ENCODE peak calls at places on chromosomes 7 and 10, in four cellular contexts. B is psoas muscle; R is AG04450; U is CD4-positive, alpha-beta T cell. W is an unnamed sample. For H3K9me3, the result is how much of the 10 kb centered on the place peaks cover.

GRCh38 chr10:79390551-79391229 is 43.4 kb downstream of the PPIF start:
- DNase-seq in B (no peak), R (no peak), U (no peak), W (no peak)

GRCh38 chr7:66961096-66961495 is 34.3 kb downstream of the SBDS start:
- DNase-seq in B (no peak), R (no peak), U (no peak), W (no peak)

GRCh38 chr7:13682626-13683025 is 306.8 kb downstream of the ETV1 start:
- DNase-seq in B (no peak), R (no peak), U (no peak), W (no peak)

GRCh38 chr10:28479366-28479765 is 53.6 kb upstream of the WAC start:
- DNase-seq in B (no peak), R (no peak), U (no peak), W (no peak)

GRCh38 chr7:101945034-101945758 is 127.8 kb downstream of the CUX1 start:
- DNase-seq in B (no peak), R (no peak), U (no peak), W (no peak)

GRCh38 chr10:90734415-90734814 is 123.4 kb downstream of the HTR7 start:
- DNase-seq in B (no peak), R (no peak), U (no peak), W (no peak)

GRCh38 chr10:70677620-70678249 is 5.4 kb downstream of the ADAMTS14 start:
- DNase-seq in B (no peak), R (no peak), U (no peak), W (no peak)

GRCh38 chr10:24721254-24722106 is 2.2 kb downstream of the ARHGAP21 start:
- DNase-seq in B (no peak), R (no peak), U (no peak), W (no peak)

GRCh38 chr10:51389415-51390342 is 309.7 kb downstream of the CSTF2T start:
- DNase-seq in B (peak), R (peak), U (peak), W (peak)

GRCh38 chr7:22627136-22627535 is 99.9 kb upstream of the IL6 start:
- DNase-seq in B (no peak), R (no peak), U (no peak), W (no peak)

GRCh38 chr7:131878777-131879176 is 322.3 kb upstream of the PODXL start:
- DNase-seq in B (no peak), R (no peak), U (no peak), W (no peak)

GRCh38 chr10:86263907-86264306 is 102.7 kb downstream of the GRID1 start:
- DNase-seq in B (no peak), R (no peak), U (no peak), W (no peak)

GRCh38 chr7:55128693-55129394 is 110.0 kb downstream of the EGFR start:
- DNase-seq in B (peak), R (no peak), U (no peak), W (no peak)

GRCh38 chr7:128055668-128056067 is 24.4 kb upstream of the LRRC4 start:
- DNase-seq in B (no peak), R (no peak), U (no peak), W (no peak)

GRCh38 chr7:91582799-91583230 is 297.7 kb downstream of the MTERF1 start:
- DNase-seq in B (no peak), R (no peak), U (no peak), W (no peak)

GRCh38 chr10:62268399-62269076 is at the start of gene RTKN2:
- DNase-seq in B (peak), R (peak), U (peak), W (peak)

GRCh38 chr7:37119296-37119695 is 329.4 kb downstream of the ELMO1 start:
- DNase-seq in B (no peak), R (no peak), U (no peak), W (no peak)

GRCh38 chr10:12344375-12345110 is 4.8 kb upstream of the CAMK1D start:
- DNase-seq in B (no peak), R (no peak), U (no peak), W (no peak)

GRCh38 chr10:60140681-60141632 is 234.6 kb upstream of the CCDC6 start:
- DNase-seq in B (no peak), R (no peak), U (no peak), W (no peak)

GRCh38 chr7:50815138-50815537 is 32.4 kb upstream of the GRB10 start:
- DNase-seq in B (no peak), R (no peak), U (no peak), W (no peak)

GRCh38 chr10:21764790-21765189 is 230.8 kb downstream of the MLLT10 start:
- DNase-seq in B (no peak), R (no peak), U (peak), W (no peak)

GRCh38 chr7:157525501-157525915 is 188.7 kb downstream of the DNAJB6 start:
- DNase-seq in B (no peak), R (no peak), U (no peak), W (no peak)

GRCh38 chr7:151062399-151063211 is 3.2 kb downstream of the SLC4A2 start:
- DNase-seq in B (peak), R (no peak), U (no peak), W (no peak)

GRCh38 chr10:66782776-66783175 is 143.1 kb upstream of the LRRTM3 start:
- DNase-seq in B (no peak), R (no peak), U (no peak), W (no peak)

GRCh38 chr10:59905066-59905734 is 1.2 kb downstream of the CCDC6 start:
- DNase-seq in B (peak), R (no peak), U (no peak), W (no peak)

GRCh38 chr10:24390746-24391145 is 181.8 kb downstream of the KIAA1217 start:
- DNase-seq in B (no peak), R (no peak), U (no peak), W (no peak)

GRCh38 chr7:20222219-20222828 is 5.1 kb upstream of the MACC1 start:
- DNase-seq in B (no peak), R (no peak), U (no peak), W (no peak)

GRCh38 chr10:4391683-4392082 is 434.3 kb upstream of the AKR1E2 start:
- DNase-seq in B (peak), R (no peak), U (no peak), W (no peak)

GRCh38 chr7:1848911-1849311 is 178.8 kb downstream of the ELFN1 start:
- DNase-seq in B (peak), R (no peak), U (no peak), W (peak)

GRCh38 chr10:117542706-117543244 is at the start of gene EMX2:
- DNase-seq in B (no peak), R (no peak), U (no peak), W (no peak)

GRCh38 chr10:118003146-118003545 is 43.6 kb downstream of the RAB11FIP2 start:
- DNase-seq in B (no peak), R (no peak), U (no peak), W (no peak)

GRCh38 chr10:28838908-28839307 is 161.6 kb downstream of the BAMBI start:
- DNase-seq in B (no peak), R (no peak), U (no peak), W (no peak)

GRCh38 chr10:49083256-49083655 is 32.1 kb downstream of the VSTM4 start:
- DNase-seq in B (no peak), R (no peak), U (no peak), W (no peak)

GRCh38 chr7:94003446-94004023 is 620 bp downstream of the BET1 start:
- DNase-seq in B (no peak), R (no peak), U (no peak), W (no peak)

GRCh38 chr10:470339-471003 is 219.0 kb downstream of the DIP2C start:
- DNase-seq in B (no peak), R (no peak), U (peak), W (peak)

GRCh38 chr10:15345450-15345849 is 25.6 kb downstream of the FAM171A1 start:
- DNase-seq in B (no peak), R (no peak), U (no peak), W (no peak)

GRCh38 chr10:1715821-1716220 is 21.5 kb downstream of the ADARB2 start:
- DNase-seq in B (no peak), R (no peak), U (no peak), W (no peak)

GRCh38 chr10:114879093-114879492 is 57.5 kb downstream of the FHIP2A start:
- DNase-seq in B (no peak), R (no peak), U (no peak), W (no peak)

GRCh38 chr10:4698075-4698474 is 127.9 kb upstream of the AKR1E2 start:
- DNase-seq in B (no peak), R (no peak), U (no peak), W (no peak)

GRCh38 chr10:120580651-120581259 is 123.7 kb downstream of the PLPP4 start:
- DNase-seq in B (no peak), R (no peak), U (no peak), W (no peak)

GRCh38 chr7:158525648-158526484 is 61.8 kb downstream of the PTPRN2 start:
- DNase-seq in B (no peak), R (no peak), U (no peak), W (no peak)
- H3K9me3 ChIP-seq in B (under half), R (half or more), U (under half), W (under half)

DNA sequence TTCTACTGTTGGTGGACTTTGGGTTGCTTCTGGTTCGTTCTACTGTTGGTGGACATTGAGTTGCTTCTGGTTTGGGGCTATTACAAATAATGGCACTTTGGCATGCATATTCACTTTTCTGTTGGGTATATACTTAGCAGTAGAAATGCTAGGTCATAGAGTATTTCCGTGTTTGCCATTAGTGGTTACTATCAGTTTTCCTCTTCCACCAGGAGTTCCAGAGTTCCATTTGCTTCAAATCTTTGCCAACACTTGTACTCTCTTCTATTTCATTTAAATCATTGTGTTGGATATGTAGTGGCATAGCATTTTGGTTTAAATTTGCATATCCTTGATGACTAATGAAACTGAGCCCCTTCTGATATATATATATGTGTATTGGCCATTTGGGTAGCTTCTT is 15.2 kb downstream of the UBE2D1 start:
- DNase-seq in B (no peak), R (no peak), U (no peak), W (no peak)
- H3K9me3 ChIP-seq in B (under half), R (under half), U (under half), W (under half)

DNA sequence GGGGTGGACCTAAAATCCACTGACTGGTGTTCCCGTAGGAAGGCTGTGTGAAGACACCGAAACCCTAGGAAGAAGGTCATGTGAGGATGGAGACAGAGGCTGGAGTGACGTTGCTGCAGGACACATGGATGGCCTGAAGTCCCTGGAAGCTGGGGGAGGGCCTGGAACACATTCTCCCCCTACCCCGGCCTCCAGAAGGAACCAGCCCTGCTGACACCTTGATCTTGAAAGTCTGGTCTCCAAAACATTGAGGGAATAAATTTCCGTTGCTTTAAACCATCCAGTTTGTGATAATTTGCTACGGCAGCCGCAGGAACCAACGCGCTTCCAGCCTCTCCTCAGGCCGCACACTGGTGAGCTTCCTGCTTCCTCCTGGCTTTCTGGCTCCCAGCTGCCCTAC is 288.2 kb downstream of the GLRX3 start:
- DNase-seq in B (no peak), R (no peak), U (no peak), W (no peak)
- H3K9me3 ChIP-seq in B (under half), R (half or more), U (under half), W (under half)

DNA sequence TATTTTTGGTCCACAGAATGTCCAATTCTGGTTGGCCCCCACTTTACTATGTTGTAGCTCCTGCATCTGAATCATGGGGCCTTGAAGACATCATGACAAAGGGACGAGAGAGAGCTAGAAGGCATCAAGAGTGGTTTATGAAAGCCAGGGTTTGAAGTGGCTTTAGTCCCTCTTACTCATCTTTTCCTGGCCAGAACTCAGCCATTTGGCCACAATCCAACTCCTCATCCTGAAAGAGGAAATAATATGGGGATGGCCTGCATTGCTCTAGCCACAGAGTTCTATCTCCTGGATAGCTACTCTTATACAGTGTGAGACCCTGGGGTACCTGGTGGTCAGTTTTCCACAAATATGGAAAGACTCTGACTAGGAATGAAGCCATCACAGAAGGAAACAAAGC is 418.9 kb downstream of the XPNPEP1 start:
- DNase-seq in B (no peak), R (no peak), U (no peak), W (no peak)
- H3K9me3 ChIP-seq in B (under half), R (under half), U (under half), W (under half)

DNA sequence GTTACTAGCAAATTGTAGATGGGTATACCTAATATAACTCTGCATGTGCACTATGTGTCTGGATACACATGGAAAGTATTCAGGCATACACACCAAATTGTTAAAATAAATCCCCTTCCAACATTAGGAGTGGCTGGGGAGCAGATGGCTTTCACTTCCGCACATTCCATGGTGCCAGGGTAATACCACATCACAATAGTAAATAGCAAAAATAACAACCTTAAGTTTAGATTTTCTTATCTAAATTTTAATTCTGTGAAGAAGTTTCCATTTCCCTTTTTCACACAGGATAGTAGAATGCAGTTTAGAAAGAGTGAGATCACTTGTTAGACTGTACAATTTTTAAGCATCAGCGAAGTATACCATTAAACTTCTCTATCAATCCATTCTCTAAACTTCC is 5.8 kb upstream of the ALOX5 start:
- DNase-seq in B (no peak), R (no peak), U (no peak), W (no peak)
- H3K9me3 ChIP-seq in B (under half), R (under half), U (under half), W (under half)